ENCODE peak calls at places on chromosomes 3 and 15, in six cellular contexts. X, B, R, C, T and V are unnamed samples.

GRCh38 chr15:98712845-98713584 is 64.7 kb downstream of the IGF1R start:
- DNase-seq in X (no peak), B (no peak), R (no peak), C (no peak), T (no peak), V (no peak)

GRCh38 chr3:195895900-195896360 is 12.4 kb downstream of the TNK2 start:
- DNase-seq in X (peak; percentile 74), B (peak; percentile 74), R (peak; percentile 87), C (peak; percentile 83), T (peak; percentile 70), V (no peak)

GRCh38 chr3:33482126-33482525 is 41.9 kb upstream of the UBP1 start:
- DNase-seq in X (no peak), B (no peak), R (no peak), C (no peak), T (no peak), V (no peak)

GRCh38 chr3:186097663-186098451 is 11.0 kb downstream of the ETV5 start:
- DNase-seq in X (peak; percentile 93), B (no peak), R (peak; percentile 81), C (no peak), T (peak; percentile 66), V (no peak)

GRCh38 chr3:22923686-22924085 is 279.4 kb upstream of the UBE2E2 start:
- DNase-seq in X (no peak), B (no peak), R (no peak), C (no peak), T (no peak), V (no peak)

GRCh38 chr3:126155280-126155640 is 25.1 kb downstream of the ALDH1L1 start:
- DNase-seq in X (no peak), B (no peak), R (no peak), C (no peak), T (no peak), V (no peak)

GRCh38 chr3:109973733-109974132 is 636.4 kb upstream of the DPPA4 start:
- DNase-seq in X (no peak), B (no peak), R (no peak), C (no peak), T (no peak), V (no peak)

GRCh38 chr15:40105517-40106202 is 3.0 kb downstream of the BMF start:
- DNase-seq in X (no peak), B (no peak), R (no peak), C (peak; percentile 55), T (no peak), V (no peak)

GRCh38 chr15:80317389-80318169 is 65.6 kb upstream of the CTXND1 start:
- DNase-seq in X (no peak), B (no peak), R (no peak), C (no peak), T (no peak), V (peak; percentile 71)

GRCh38 chr3:25468866-25469319 is 40.8 kb downstream of the RARB start:
- DNase-seq in X (no peak), B (no peak), R (no peak), C (no peak), T (peak; percentile 59), V (peak; percentile 96)

GRCh38 chr3:52532517-52532837 is 1.2 kb downstream of the NT5DC2 start:
- DNase-seq in X (peak; percentile 37), B (peak; percentile 58), R (no peak), C (no peak), T (no peak), V (no peak)

GRCh38 chr3:24663406-24663805 is 168.8 kb upstream of the THRB start:
- DNase-seq in X (no peak), B (no peak), R (no peak), C (no peak), T (no peak), V (no peak)

GRCh38 chr3:29515451-29515850 is 234.6 kb downstream of the RBMS3 start:
- DNase-seq in X (no peak), B (no peak), R (no peak), C (peak; percentile 33), T (no peak), V (no peak)

GRCh38 chr3:138135141-138135832 is 3.1 kb upstream of the A4GNT start:
- DNase-seq in X (no peak), B (no peak), R (no peak), C (no peak), T (no peak), V (no peak)

GRCh38 chr3:10391391-10391790 is 70.5 kb upstream of the SEC13 start:
- DNase-seq in X (no peak), B (no peak), R (no peak), C (no peak), T (no peak), V (no peak)

GRCh38 chr3:31550452-31551251 is 17.9 kb downstream of the STT3B start:
- DNase-seq in X (no peak), B (no peak), R (no peak), C (peak; percentile 30), T (no peak), V (no peak)

GRCh38 chr15:71261934-71262333 is 146.7 kb downstream of the THSD4 start:
- DNase-seq in X (no peak), B (no peak), R (no peak), C (no peak), T (no peak), V (no peak)

GRCh38 chr3:100789582-100789981 is 80.3 kb downstream of the TFG start:
- DNase-seq in X (no peak), B (no peak), R (no peak), C (no peak), T (no peak), V (no peak)

GRCh38 chr3:149532463-149533180 is 58.1 kb downstream of the TM4SF4 start:
- DNase-seq in X (no peak), B (no peak), R (no peak), C (peak; percentile 42), T (no peak), V (no peak)

GRCh38 chr3:80549173-80549572 is 781.4 kb upstream of the ROBO1 start:
- DNase-seq in X (no peak), B (no peak), R (no peak), C (no peak), T (no peak), V (no peak)

GRCh38 chr15:89041507-89041906 is 46.7 kb upstream of the ABHD2 start:
- DNase-seq in X (no peak), B (no peak), R (no peak), C (no peak), T (no peak), V (no peak)

GRCh38 chr3:171026584-171027293 is at the start of gene SLC2A2:
- DNase-seq in X (no peak), B (no peak), R (no peak), C (no peak), T (no peak), V (no peak)

GRCh38 chr3:42710323-42711021 is 7.9 kb upstream of the HHATL start:
- DNase-seq in X (no peak), B (no peak), R (no peak), C (no peak), T (peak; percentile 87), V (no peak)

GRCh38 chr3:157174265-157174615 is 14.3 kb upstream of the CCNL1 start:
- DNase-seq in X (peak; percentile 41), B (no peak), R (no peak), C (peak; percentile 70), T (peak; percentile 29), V (no peak)

GRCh38 chr3:49671291-49672288 is 2.6 kb upstream of the APEH start:
- DNase-seq in X (peak; percentile 75), B (peak; percentile 64), R (no peak), C (peak; percentile 71), T (peak; percentile 80), V (no peak)

GRCh38 chr3:14581334-14582072 is 41.4 kb upstream of the GRIP2 start:
- DNase-seq in X (no peak), B (no peak), R (no peak), C (no peak), T (no peak), V (no peak)

GRCh38 chr3:56829543-56829942 is 27.8 kb upstream of the ARHGEF3 start:
- DNase-seq in X (no peak), B (no peak), R (no peak), C (no peak), T (no peak), V (no peak)

GRCh38 chr15:90675464-90675863 is 41.7 kb upstream of the BLM start:
- DNase-seq in X (no peak), B (no peak), R (no peak), C (no peak), T (no peak), V (no peak)

GRCh38 chr3:25907081-25907480 is 117.2 kb downstream of the OXSM start:
- DNase-seq in X (no peak), B (no peak), R (no peak), C (no peak), T (no peak), V (no peak)

GRCh38 chr15:59185725-59186124 is 20.9 kb upstream of the LDHAL6B start:
- DNase-seq in X (no peak), B (no peak), R (no peak), C (no peak), T (no peak), V (no peak)
- TF ChIP-seq CTCF in X (no peak), B (no peak), R (no peak), C (no peak), T (no peak), V (no peak)

GRCh38 chr15:57411945-57412768 is 35.9 kb downstream of the CGNL1 start:
- DNase-seq in X (no peak), B (no peak), R (no peak), C (no peak), T (no peak), V (no peak)
- H3K4me3 ChIP-seq in X (no peak overlapping the region), B (no peak overlapping the region), R (no peak overlapping the region), C (no peak overlapping the region), T (no peak overlapping the region), V (no peak overlapping the region)

GRCh38 chr3:187352581-187353575 is 15.3 kb upstream of the RTP4 start:
- DNase-seq in X (no peak), B (no peak), R (no peak), C (no peak), T (peak; percentile 64), V (peak; percentile 49)
- H3K27me3 ChIP-seq in X (peaks cover 14% of the 10 kb centered on the region), B (no peaks in the 10 kb centered on the region), R (no peaks in the 10 kb centered on the region), C (no peaks in the 10 kb centered on the region), T (no peaks in the 10 kb centered on the region), V (no peaks in the 10 kb centered on the region)

GRCh38 chr15:38073278-38073930 is 139.0 kb downstream of the TMCO5A start:
- DNase-seq in X (no peak), B (no peak), R (no peak), C (peak; percentile 84), T (peak; percentile 38), V (no peak)

GRCh38 chr15:38075466-38075865 is 141.0 kb downstream of the TMCO5A start:
- DNase-seq in X (no peak), B (no peak), R (no peak), C (no peak), T (no peak), V (no peak)

GRCh38 chr15:38074029-38074428 is 139.6 kb downstream of the TMCO5A start:
- DNase-seq in X (no peak), B (no peak), R (no peak), C (no peak), T (no peak), V (no peak)

GRCh38 chr15:38079236-38079635 is 144.8 kb downstream of the TMCO5A start:
- DNase-seq in X (no peak), B (no peak), R (no peak), C (no peak), T (no peak), V (no peak)

DNA sequence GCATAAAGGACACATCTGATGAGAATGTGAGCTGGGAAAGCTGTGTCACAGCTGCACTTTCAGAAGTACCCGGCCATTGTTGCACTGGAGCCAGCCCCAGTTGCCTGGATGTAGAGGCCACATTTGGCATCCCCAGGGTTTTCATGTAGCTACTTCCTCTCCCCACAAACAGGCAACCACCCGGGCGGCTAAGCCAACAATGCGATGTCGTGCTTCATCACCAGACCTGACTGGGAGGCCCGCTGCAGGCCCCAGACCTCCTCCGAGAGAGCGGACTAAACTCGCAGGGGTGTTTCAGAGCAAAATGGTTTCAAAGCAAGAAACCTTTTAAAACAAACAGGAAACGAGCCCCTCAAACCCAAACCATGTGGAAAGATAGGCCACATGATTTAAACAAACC is 142.4 kb downstream of the TMCO5A start:
- DNase-seq in X (no peak), B (no peak), R (no peak), C (no peak), T (no peak), V (no peak)
- TF ChIP-seq CTCF in X (no peak), B (no peak), R (no peak), C (no peak), T (no peak), V (no peak)